ENCODE peak calls at places on chromosomes 11 and 22, in nine cellular contexts. F, M, L, C, O, U, X, I and K are unnamed samples.

GRCh38 chr11:101817536-101817935 is 97.3 kb upstream of the CEP126 start:
- DNase-seq in F (no peak), M (peak; percentile 63), L (no peak), C (peak; percentile 2), O (no peak), U (no peak), X (no peak), I (no peak), K (no peak)

GRCh38 chr11:413120-414081 is 1.4 kb downstream of the SIGIRR start:
- DNase-seq in F (no peak), M (no peak), L (no peak), C (no peak), O (no peak), U (peak; percentile 23), X (peak; percentile 8), I (no peak), K (no peak)

GRCh38 chr11:116602637-116602942 is 170.2 kb downstream of the BUD13 start:
- DNase-seq in F (no peak), M (no peak), L (no peak), C (no peak), O (no peak), U (no peak), X (no peak), I (peak; percentile 53), K (no peak)

GRCh38 chr22:32469799-32470212 is 4.8 kb upstream of the FBXO7 start:
- DNase-seq in F (peak; percentile 84), M (peak; percentile 85), L (no peak), C (peak; percentile 81), O (peak; percentile 31), U (peak; percentile 41), X (no peak), I (no peak), K (no peak)

GRCh38 chr11:44574620-44575287 is 9.3 kb downstream of the CD82 start:
- DNase-seq in F (peak; percentile 98), M (peak; percentile 95), L (no peak), C (peak; percentile 94), O (peak; percentile 97), U (no peak), X (no peak), I (no peak), K (peak; percentile 60)

GRCh38 chr11:5891216-5891800 is 1.7 kb upstream of the OR52E5 start:
- DNase-seq in F (peak; percentile 6), M (peak; percentile 15), L (no peak), C (peak; percentile 30), O (peak; percentile 6), U (peak; percentile 6), X (no peak), I (no peak), K (no peak)

GRCh38 chr11:69034123-69034522 is 14.6 kb upstream of the TPCN2 start:
- DNase-seq in F (no peak), M (no peak), L (no peak), C (no peak), O (no peak), U (no peak), X (no peak), I (no peak), K (no peak)

GRCh38 chr11:111733655-111734088 is 32.5 kb downstream of the PPP2R1B start:
- DNase-seq in F (no peak), M (no peak), L (peak; percentile 34), C (no peak), O (no peak), U (no peak), X (peak; percentile 54), I (no peak), K (no peak)

GRCh38 chr22:23530106-23530505 is 50.0 kb downstream of the IGLL1 start:
- DNase-seq in F (no peak), M (no peak), L (peak; percentile 3), C (no peak), O (no peak), U (no peak), X (no peak), I (no peak), K (no peak)

GRCh38 chr11:5348516-5349194 is 2.7 kb upstream of the OR51B6 start:
- DNase-seq in F (no peak), M (no peak), L (no peak), C (no peak), O (no peak), U (no peak), X (no peak), I (no peak), K (no peak)

GRCh38 chr11:87493516-87493915 is 455.8 kb downstream of the TMEM135 start:
- DNase-seq in F (peak; percentile 55), M (no peak), L (no peak), C (peak; percentile 5), O (no peak), U (peak; percentile 5), X (no peak), I (no peak), K (no peak)

GRCh38 chr11:72478596-72479143 is 44.3 kb upstream of the CLPB start:
- DNase-seq in F (no peak), M (peak; percentile 4), L (no peak), C (peak; percentile 24), O (no peak), U (no peak), X (no peak), I (no peak), K (no peak)

GRCh38 chr11:113908107-113908506 is 3.5 kb downstream of the HTR3B start:
- DNase-seq in F (no peak), M (no peak), L (no peak), C (no peak), O (no peak), U (peak; percentile 25), X (no peak), I (no peak), K (no peak)

GRCh38 chr11:217704-218103 is 10.2 kb downstream of the RIC8A start:
- DNase-seq in F (no peak), M (no peak), L (no peak), C (no peak), O (peak; percentile 29), U (no peak), X (no peak), I (no peak), K (no peak)

GRCh38 chr22:43563571-43563970 is 151.8 kb downstream of the MPPED1 start:
- DNase-seq in F (no peak), M (no peak), L (no peak), C (no peak), O (no peak), U (no peak), X (no peak), I (no peak), K (no peak)

GRCh38 chr11:2423157-2424025 is 20.9 kb downstream of the TRPM5 start:
- DNase-seq in F (no peak), M (no peak), L (no peak), C (no peak), O (no peak), U (no peak), X (no peak), I (no peak), K (no peak)

GRCh38 chr11:116576523-116576922 is 196.3 kb downstream of the BUD13 start:
- DNase-seq in F (no peak), M (peak; percentile 33), L (no peak), C (no peak), O (peak; percentile 11), U (no peak), X (no peak), I (no peak), K (no peak)

GRCh38 chr22:19376971-19377370 is 54.6 kb downstream of the HIRA start:
- DNase-seq in F (no peak), M (no peak), L (no peak), C (no peak), O (no peak), U (no peak), X (no peak), I (no peak), K (no peak)

GRCh38 chr11:109425554-109425953 is 3.6 kb downstream of the C11orf87 start:
- DNase-seq in F (no peak), M (no peak), L (no peak), C (peak; percentile 41), O (no peak), U (no peak), X (no peak), I (peak; percentile 34), K (no peak)
- TF ChIP-seq CTCF in F (no peak), M (peak; percentile 7), L (no peak), C (peak; percentile 40), O (peak; percentile 37), U (peak; percentile 27), X (no peak), I (peak; percentile 56), K (no peak)

GRCh38 chr11:41110527-41110926 is 348.9 kb downstream of the LRRC4C start:
- DNase-seq in F (no peak), M (no peak), L (no peak), C (no peak), O (no peak), U (no peak), X (no peak), I (no peak), K (no peak)

GRCh38 chr11:41116970-41117369 is 342.5 kb downstream of the LRRC4C start:
- DNase-seq in F (no peak), M (no peak), L (no peak), C (no peak), O (no peak), U (no peak), X (no peak), I (no peak), K (no peak)

GRCh38 chr11:41115066-41115465 is 344.4 kb downstream of the LRRC4C start:
- DNase-seq in F (no peak), M (no peak), L (no peak), C (no peak), O (no peak), U (no peak), X (no peak), I (no peak), K (no peak)

GRCh38 chr11:41118521-41118920 is 340.9 kb downstream of the LRRC4C start:
- DNase-seq in F (no peak), M (no peak), L (no peak), C (no peak), O (no peak), U (no peak), X (no peak), I (no peak), K (no peak)

GRCh38 chr11:41113160-41113559 is 346.3 kb downstream of the LRRC4C start:
- DNase-seq in F (no peak), M (no peak), L (no peak), C (no peak), O (no peak), U (no peak), X (no peak), I (no peak), K (no peak)
- H3K4me3 ChIP-seq in F (no peak overlapping the region), M (no peak overlapping the region), L (no peak overlapping the region), C (no peak overlapping the region), O (no peak overlapping the region), U (no peak overlapping the region), X (no peak overlapping the region), I (no peak overlapping the region), K (no peak overlapping the region)

DNA sequence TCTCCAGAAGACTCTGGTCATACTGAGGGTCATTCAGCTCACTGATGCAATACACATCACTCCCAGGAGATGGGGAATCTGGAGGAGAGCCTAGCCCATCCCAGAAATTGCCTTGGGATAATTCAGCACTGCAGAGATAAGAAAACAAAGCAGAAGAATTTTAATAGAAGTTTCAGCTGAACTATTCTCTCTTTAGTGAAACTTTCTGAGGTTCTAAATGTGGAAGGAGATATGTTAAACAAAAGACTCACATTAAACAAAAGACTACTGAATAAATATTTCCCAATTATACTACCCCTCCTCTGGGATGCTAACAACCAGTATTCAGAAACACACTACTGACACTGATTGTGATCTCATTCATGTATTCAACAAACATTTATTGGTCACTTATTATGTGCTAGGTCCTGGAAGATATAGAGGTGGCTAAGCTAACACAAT is 47.8 kb downstream of the C2CD3 start:
- DNase-seq in F (peak; percentile 35), M (no peak), L (no peak), C (no peak), O (no peak), U (no peak), X (no peak), I (no peak), K (no peak)
- TF ChIP-seq CTCF in F (peak; percentile 21), M (no peak), L (no peak), C (peak; percentile 15), O (peak; percentile 11), U (no peak), X (no peak), I (no peak), K (no peak)

GRCh38 chr11:65538232-65538914 is 13.5 kb downstream of the SCYL1 start:
- DNase-seq in F (no peak), M (no peak), L (no peak), C (no peak), O (no peak), U (no peak), X (peak; percentile 21), I (no peak), K (no peak)
- H3K4me3 ChIP-seq in F (no peak overlapping the region), M (no peak overlapping the region), L (no peak overlapping the region), C (no peak overlapping the region), O (no peak overlapping the region), U (no peak overlapping the region), X (no peak overlapping the region), I (no peak overlapping the region), K (no peak overlapping the region)